ENCODE peak calls at places on chromosomes 4 and X, in six cellular contexts. One of them, this sample, is unnamed.

GRCh38 chrX:130170752-130171445 is 863 bp upstream of the RAB33A start:
- DNase-seq in lower lobe of right lung: peak
- DNase-seq in MCF 10A: no peak
- DNase-seq in ovary: no peak
- DNase-seq in osteocyte: peak
- DNase-seq in dorsolateral prefrontal cortex: peak
- DNase-seq in this sample: peak

GRCh38 chrX:45602151-45602550 is 401.5 kb upstream of the DIPK2B start:
- DNase-seq in lower lobe of right lung: no peak
- DNase-seq in ovary: no peak
- DNase-seq in osteocyte: no peak
- DNase-seq in MCF 10A: no peak
- DNase-seq in dorsolateral prefrontal cortex: no peak
- DNase-seq in this sample: no peak

GRCh38 chrX:74383611-74384010 is 37.7 kb upstream of the SLC16A2 start:
- DNase-seq in lower lobe of right lung: no peak
- DNase-seq in ovary: peak
- DNase-seq in osteocyte: no peak
- DNase-seq in dorsolateral prefrontal cortex: no peak
- DNase-seq in MCF 10A: peak
- DNase-seq in this sample: peak

GRCh38 chr4:2820216-2820982 is 23.2 kb upstream of the ADD1 start:
- DNase-seq in MCF 10A: no peak
- DNase-seq in osteocyte: no peak
- DNase-seq in lower lobe of right lung: peak
- DNase-seq in ovary: no peak
- DNase-seq in dorsolateral prefrontal cortex: no peak
- DNase-seq in this sample: no peak

GRCh38 chr4:53478671-53479456 is 101.4 kb downstream of the FIP1L1 start:
- DNase-seq in lower lobe of right lung: no peak
- DNase-seq in osteocyte: no peak
- DNase-seq in MCF 10A: peak
- DNase-seq in ovary: no peak
- DNase-seq in dorsolateral prefrontal cortex: no peak
- DNase-seq in this sample: no peak

GRCh38 chrX:55489315-55490009 is at the start of gene USP51:
- DNase-seq in dorsolateral prefrontal cortex: peak
- DNase-seq in lower lobe of right lung: peak
- DNase-seq in ovary: peak
- DNase-seq in MCF 10A: no peak
- DNase-seq in osteocyte: no peak
- DNase-seq in this sample: peak

GRCh38 chr4:164204434-164204833 is 549.5 kb upstream of the SMIM31 start:
- DNase-seq in MCF 10A: peak
- DNase-seq in lower lobe of right lung: no peak
- DNase-seq in osteocyte: no peak
- DNase-seq in dorsolateral prefrontal cortex: no peak
- DNase-seq in ovary: no peak
- DNase-seq in this sample: no peak

GRCh38 chr4:80495847-80496246 is 160.3 kb downstream of the CFAP299 start:
- DNase-seq in dorsolateral prefrontal cortex: no peak
- DNase-seq in ovary: no peak
- DNase-seq in MCF 10A: no peak
- DNase-seq in osteocyte: no peak
- DNase-seq in lower lobe of right lung: no peak
- DNase-seq in this sample: no peak

GRCh38 chr4:100189820-100190642 is at the start of gene DDIT4L:
- DNase-seq in osteocyte: no peak
- DNase-seq in dorsolateral prefrontal cortex: no peak
- DNase-seq in ovary: peak
- DNase-seq in MCF 10A: peak
- DNase-seq in lower lobe of right lung: peak
- DNase-seq in this sample: peak

GRCh38 chr4:75637827-75638226 is 7.5 kb upstream of the CDKL2 start:
- DNase-seq in lower lobe of right lung: no peak
- DNase-seq in dorsolateral prefrontal cortex: no peak
- DNase-seq in ovary: no peak
- DNase-seq in osteocyte: no peak
- DNase-seq in MCF 10A: no peak
- DNase-seq in this sample: no peak

GRCh38 chrX:21883258-21883657 is 27.5 kb downstream of the YY2 start:
- DNase-seq in lower lobe of right lung: no peak
- DNase-seq in MCF 10A: no peak
- DNase-seq in dorsolateral prefrontal cortex: no peak
- DNase-seq in ovary: no peak
- DNase-seq in osteocyte: no peak
- DNase-seq in this sample: no peak

GRCh38 chrX:106999002-106999975 is 723 bp downstream of the MORC4 start:
- DNase-seq in lower lobe of right lung: peak
- DNase-seq in ovary: peak
- DNase-seq in osteocyte: no peak
- DNase-seq in MCF 10A: peak
- DNase-seq in dorsolateral prefrontal cortex: peak
- DNase-seq in this sample: peak

GRCh38 chr4:6727081-6727942 is 11.3 kb downstream of the BLOC1S4 start:
- DNase-seq in ovary: peak
- DNase-seq in MCF 10A: no peak
- DNase-seq in osteocyte: peak
- DNase-seq in lower lobe of right lung: no peak
- DNase-seq in dorsolateral prefrontal cortex: peak
- DNase-seq in this sample: peak

GRCh38 chr4:153218961-153219360 is 14.7 kb downstream of the TRIM2 start:
- DNase-seq in dorsolateral prefrontal cortex: no peak
- DNase-seq in lower lobe of right lung: no peak
- DNase-seq in ovary: no peak
- DNase-seq in osteocyte: no peak
- DNase-seq in MCF 10A: no peak
- DNase-seq in this sample: no peak

GRCh38 chr4:3497095-3497494 is 34.0 kb downstream of the DOK7 start:
- DNase-seq in ovary: no peak
- DNase-seq in dorsolateral prefrontal cortex: no peak
- DNase-seq in osteocyte: no peak
- DNase-seq in MCF 10A: no peak
- DNase-seq in lower lobe of right lung: no peak
- DNase-seq in this sample: no peak

GRCh38 chrX:47648376-47648775 is 2.0 kb downstream of the ELK1 start:
- DNase-seq in ovary: no peak
- DNase-seq in lower lobe of right lung: no peak
- DNase-seq in osteocyte: peak
- DNase-seq in dorsolateral prefrontal cortex: no peak
- DNase-seq in MCF 10A: no peak
- DNase-seq in this sample: no peak

GRCh38 chr4:55435136-55435535 is 39.4 kb downstream of the TMEM165 start:
- DNase-seq in lower lobe of right lung: no peak
- DNase-seq in osteocyte: no peak
- DNase-seq in ovary: no peak
- DNase-seq in dorsolateral prefrontal cortex: no peak
- DNase-seq in MCF 10A: peak
- DNase-seq in this sample: no peak
- TF ChIP-seq CTCF in lower lobe of right lung: no peak
- TF ChIP-seq CTCF in osteocyte: peak
- TF ChIP-seq CTCF in ovary: no peak
- TF ChIP-seq CTCF in dorsolateral prefrontal cortex: no peak
- TF ChIP-seq CTCF in MCF 10A: peak
- TF ChIP-seq CTCF in this sample: no peak

DNA sequence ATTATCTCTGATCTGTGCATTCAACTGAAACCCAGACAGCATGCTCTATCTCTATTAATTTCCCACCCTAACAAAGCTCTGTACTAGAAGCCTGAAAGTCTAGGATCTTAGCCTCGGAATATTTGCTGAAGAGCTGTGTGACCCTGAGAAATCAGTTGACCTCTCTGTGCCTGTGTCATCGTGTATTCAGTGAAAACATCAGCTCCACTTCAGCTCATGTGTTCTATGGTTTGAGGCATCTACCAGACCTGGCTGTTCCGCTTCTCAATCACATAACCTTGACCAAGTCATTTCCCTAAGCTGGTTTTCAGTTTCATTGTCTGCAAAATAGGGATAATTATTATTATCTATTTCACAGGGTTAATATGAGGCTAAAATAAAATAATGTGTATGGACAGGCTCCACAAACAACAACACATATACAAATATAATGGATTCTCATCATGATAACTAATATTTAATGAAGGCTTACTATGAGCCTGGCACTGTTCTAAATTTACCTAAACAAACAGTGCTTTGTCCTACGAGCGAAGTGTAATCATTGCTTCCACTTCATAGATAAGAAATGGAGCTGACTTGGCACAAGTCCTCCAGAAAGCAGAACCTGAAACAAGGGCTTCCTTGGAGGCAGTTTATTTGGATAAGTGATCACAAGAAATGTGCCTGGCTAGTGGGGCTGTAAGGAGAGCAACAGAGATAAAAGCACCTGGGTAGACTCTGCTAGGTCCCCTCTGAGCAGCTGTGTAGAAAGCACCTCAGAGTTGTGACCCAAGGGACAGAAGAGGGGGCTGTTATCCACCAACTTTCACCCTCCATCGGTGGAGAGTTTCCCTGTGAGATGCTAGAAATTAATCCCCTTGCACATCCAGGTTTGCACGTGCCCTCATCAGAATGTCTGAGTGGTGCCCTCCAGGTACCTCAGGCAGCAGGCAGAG is 356.9 kb downstream of the RAB28 start:
- DNase-seq in lower lobe of right lung: no peak
- DNase-seq in ovary: no peak
- DNase-seq in dorsolateral prefrontal cortex: no peak
- DNase-seq in MCF 10A: no peak
- DNase-seq in osteocyte: no peak
- DNase-seq in this sample: no peak
- TF ChIP-seq CTCF in lower lobe of right lung: no peak
- TF ChIP-seq CTCF in ovary: no peak
- TF ChIP-seq CTCF in dorsolateral prefrontal cortex: no peak
- TF ChIP-seq CTCF in MCF 10A: no peak
- TF ChIP-seq CTCF in osteocyte: no peak
- TF ChIP-seq CTCF in this sample: no peak

GRCh38 chrX:15602761-15603160 is 2.0 kb upstream of the ACE2 start:
- DNase-seq in osteocyte: no peak
- DNase-seq in ovary: no peak
- DNase-seq in dorsolateral prefrontal cortex: no peak
- DNase-seq in lower lobe of right lung: no peak
- DNase-seq in MCF 10A: no peak
- DNase-seq in this sample: no peak

GRCh38 chrX:15601932-15602331 is 1.2 kb upstream of the ACE2 start:
- DNase-seq in dorsolateral prefrontal cortex: no peak
- DNase-seq in MCF 10A: no peak
- DNase-seq in ovary: no peak
- DNase-seq in lower lobe of right lung: no peak
- DNase-seq in osteocyte: no peak
- DNase-seq in this sample: no peak

GRCh38 chrX:15606064-15606590 is 5.4 kb upstream of the ACE2 start:
- DNase-seq in dorsolateral prefrontal cortex: no peak
- DNase-seq in lower lobe of right lung: no peak
- DNase-seq in osteocyte: no peak
- DNase-seq in ovary: no peak
- DNase-seq in MCF 10A: no peak
- DNase-seq in this sample: no peak

GRCh38 chrX:15607067-15607466 is 6.3 kb upstream of the ACE2 start:
- DNase-seq in osteocyte: no peak
- DNase-seq in MCF 10A: no peak
- DNase-seq in lower lobe of right lung: no peak
- DNase-seq in ovary: no peak
- DNase-seq in dorsolateral prefrontal cortex: no peak
- DNase-seq in this sample: no peak

DNA sequence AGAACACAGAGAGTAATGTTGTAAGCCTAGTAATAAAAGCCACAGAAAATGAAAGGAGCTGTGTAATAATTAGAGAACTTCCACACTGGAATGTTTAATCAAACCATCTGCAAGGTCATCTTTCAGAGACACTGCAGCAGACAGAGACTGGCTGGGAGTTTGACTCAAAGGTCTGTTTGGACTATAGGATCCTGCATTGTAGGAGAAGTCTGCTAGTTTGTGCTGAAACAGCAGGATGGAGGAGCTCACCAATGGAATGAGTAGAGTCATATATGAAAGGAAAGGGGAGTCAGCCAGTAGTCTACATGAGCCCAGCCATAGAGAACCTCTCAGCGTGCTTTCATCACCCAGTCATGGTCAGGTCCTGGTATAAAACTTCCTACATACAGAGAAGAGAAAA is 4.5 kb upstream of the ACE2 start:
- DNase-seq in dorsolateral prefrontal cortex: no peak
- DNase-seq in lower lobe of right lung: no peak
- DNase-seq in ovary: no peak
- DNase-seq in MCF 10A: no peak
- DNase-seq in osteocyte: no peak
- DNase-seq in this sample: no peak
- TF ChIP-seq CTCF in dorsolateral prefrontal cortex: no peak
- TF ChIP-seq CTCF in lower lobe of right lung: no peak
- TF ChIP-seq CTCF in ovary: no peak
- TF ChIP-seq CTCF in MCF 10A: no peak
- TF ChIP-seq CTCF in osteocyte: no peak
- TF ChIP-seq CTCF in this sample: no peak

DNA sequence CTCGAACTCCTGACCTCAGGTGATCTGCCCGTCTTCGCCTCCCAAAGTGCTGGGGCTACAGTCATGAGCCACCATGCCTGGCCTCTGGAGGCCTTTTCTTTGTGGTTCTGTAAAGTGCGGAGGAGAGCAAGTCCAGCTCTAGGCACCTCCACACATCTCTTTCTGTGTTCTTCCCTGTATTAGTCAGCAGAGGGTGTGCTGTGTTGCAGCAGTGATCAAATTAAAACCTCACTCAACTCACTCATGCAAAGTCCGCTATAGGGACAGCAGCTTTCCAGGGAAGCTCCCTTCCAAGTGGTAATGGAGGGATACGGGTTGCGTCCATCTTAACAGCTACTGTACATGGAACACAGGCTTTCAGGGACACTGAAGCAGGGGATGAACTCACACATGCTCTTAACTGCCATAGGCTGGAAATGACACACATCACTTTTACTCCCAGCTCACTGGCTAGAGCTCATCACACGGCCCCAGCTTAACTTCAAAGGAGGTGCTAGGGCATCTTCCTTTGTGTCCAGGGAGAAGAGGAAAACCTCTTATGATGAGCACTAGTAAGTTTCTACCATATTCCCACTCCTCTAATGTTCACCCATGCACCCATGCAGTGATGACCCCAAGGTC is 36.0 kb upstream of the CCNG2 start:
- DNase-seq in lower lobe of right lung: no peak
- DNase-seq in MCF 10A: no peak
- DNase-seq in osteocyte: peak
- DNase-seq in ovary: no peak
- DNase-seq in dorsolateral prefrontal cortex: no peak
- DNase-seq in this sample: no peak
- TF ChIP-seq CTCF in lower lobe of right lung: no peak
- TF ChIP-seq CTCF in MCF 10A: no peak
- TF ChIP-seq CTCF in osteocyte: no peak
- TF ChIP-seq CTCF in ovary: no peak
- TF ChIP-seq CTCF in dorsolateral prefrontal cortex: no peak
- TF ChIP-seq CTCF in this sample: no peak

DNA sequence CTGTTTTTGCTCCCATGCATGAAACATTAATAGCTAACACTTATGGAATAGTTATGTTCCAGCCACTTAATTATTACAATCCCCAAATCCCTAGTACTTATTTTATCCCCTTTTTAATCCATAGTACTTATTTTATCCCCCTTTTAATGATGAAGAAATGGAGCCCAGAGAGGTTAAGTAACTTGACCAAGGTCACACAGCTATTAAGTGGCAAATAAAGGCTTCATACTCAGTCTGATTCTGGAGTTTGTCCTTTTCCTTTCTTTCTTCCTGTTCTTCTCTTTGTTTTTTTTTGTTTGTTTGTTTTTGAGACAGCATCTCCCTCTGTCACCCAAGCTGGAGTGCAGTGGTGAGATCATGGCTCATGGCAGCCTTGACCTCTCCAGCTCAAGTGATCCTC is 2.2 kb downstream of the NKAP start:
- DNase-seq in osteocyte: no peak
- DNase-seq in MCF 10A: no peak
- DNase-seq in dorsolateral prefrontal cortex: no peak
- DNase-seq in ovary: no peak
- DNase-seq in lower lobe of right lung: no peak
- DNase-seq in this sample: no peak
- TF ChIP-seq CTCF in osteocyte: no peak
- TF ChIP-seq CTCF in MCF 10A: no peak
- TF ChIP-seq CTCF in dorsolateral prefrontal cortex: no peak
- TF ChIP-seq CTCF in ovary: no peak
- TF ChIP-seq CTCF in lower lobe of right lung: no peak
- TF ChIP-seq CTCF in this sample: no peak

This sample was measured in glutamatergic neuron.